ENCODE peak calls at places on chromosomes 13 and 19, in five cellular contexts. T is IMR-90, M is A549, D is testis, Q is transverse colon. G is an unnamed sample. For H3K4me1, the result is how much of the 10 kb centered on the place peaks cover.

GRCh38 chr19:3982701-3983541 is 2.3 kb downstream of the EEF2 start:
- DNase-seq in M (no peak), Q (no peak), T (peak), D (no peak), G (peak)

GRCh38 chr13:23651887-23652286 is 81.7 kb downstream of the TNFRSF19 start:
- DNase-seq in D (no peak), M (no peak), T (no peak), Q (no peak), G (no peak)

GRCh38 chr13:50481936-50482335 is 361.6 kb downstream of the DLEU7 start:
- DNase-seq in T (no peak), Q (no peak), M (no peak), D (no peak), G (no peak)

GRCh38 chr13:41352935-41353801 is 42.1 kb downstream of the NAA16 start:
- DNase-seq in M (peak), Q (no peak), D (peak), T (peak), G (no peak)

GRCh38 chr13:66974174-66974573 is 256.0 kb downstream of the PCDH9 start:
- DNase-seq in T (peak), D (no peak), Q (no peak), M (no peak), G (no peak)

GRCh38 chr13:49877629-49878218 is 58.4 kb downstream of the SPRYD7 start:
- DNase-seq in T (no peak), D (no peak), M (no peak), Q (no peak), G (no peak)

GRCh38 chr13:28161370-28161769 is 23.0 kb downstream of the PAN3 start:
- DNase-seq in T (peak), Q (peak), D (no peak), M (no peak), G (no peak)

GRCh38 chr13:96700657-96701056 is 293.6 kb downstream of the OXGR1 start:
- DNase-seq in D (no peak), T (no peak), M (no peak), Q (no peak), G (no peak)

GRCh38 chr19:33721735-33722297 is 74.9 kb upstream of the KCTD15 start:
- DNase-seq in T (no peak), Q (no peak), M (no peak), D (no peak), G (no peak)
- TF ChIP-seq POLR2A in T (no peak), Q (no peak), M (no peak), D (no peak), G (no peak)

GRCh38 chr13:44622259-44622658 is 46.1 kb upstream of the TSC22D1 start:
- DNase-seq in T (no peak), Q (no peak), M (peak), D (no peak), G (no peak)
- TF ChIP-seq CTCF in T (no peak), Q (no peak), M (no peak), D (no peak), G (no peak)

DNA sequence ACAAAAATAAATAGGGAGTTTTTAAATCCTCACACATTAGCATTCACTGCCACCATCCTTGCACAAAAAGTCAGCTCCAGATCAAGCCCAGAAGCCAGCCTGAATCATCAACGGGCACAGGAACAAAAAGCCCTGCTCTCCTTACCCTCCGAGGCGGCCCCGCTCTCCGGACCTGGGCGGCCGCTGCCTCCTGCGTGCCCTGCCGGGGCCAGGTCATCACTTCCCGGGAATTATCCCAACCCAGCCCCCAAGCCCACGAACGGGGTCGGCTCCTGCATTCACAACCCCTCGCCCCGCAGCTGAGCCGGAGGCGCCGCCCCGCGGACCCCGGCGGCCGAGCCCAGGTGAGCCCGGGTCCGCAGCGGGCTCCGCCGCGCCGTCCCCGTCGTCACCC is 754 bp downstream of the DNAJB1 start:
- DNase-seq in Q (peak), M (no peak), D (no peak), T (peak), G (no peak)
- H3K4me1 ChIP-seq in Q (under half), M (half or more), D (under half), T (under half), G (under half)

GRCh38 chr19:11138659-11139526 is 16.7 kb downstream of the SPC24 start:
- DNase-seq in T (peak), D (peak), Q (peak), M (peak), G (peak)
- TF ChIP-seq POLR2A in T (no peak), D (no peak), Q (no peak), M (peak), G (no peak)

G was measured in heart left ventricle.